ENCODE peak calls at places on chromosome 12, in four cellular contexts. L is K562, E is WTC11, D is HepG2. R is an unnamed sample.
A peak's percentile ranks its signal among the peaks of the same experiment; 100 is the strongest.

GRCh38 chr12:29043069-29043468 is 106.0 kb upstream of the FAR2 start:
- DNase-seq in L (no peak), E (no peak), D (no peak), R (no peak)

GRCh38 chr12:11728154-11728755 is 78.8 kb downstream of the ETV6 start:
- DNase-seq in L (no peak), E (no peak), D (no peak), R (no peak)

GRCh38 chr12:65867428-65867827 is 43.1 kb downstream of the HMGA2 start:
- DNase-seq in L (no peak), E (no peak), D (no peak), R (no peak)

GRCh38 chr12:76863005-76863670 is 15.7 kb downstream of the CSRP2 start:
- DNase-seq in L (no peak), E (no peak), D (no peak), R (no peak)

GRCh38 chr12:23853640-23854039 is 95.8 kb downstream of the SOX5 start:
- DNase-seq in L (no peak), E (no peak), D (peak; percentile 39), R (no peak)

GRCh38 chr12:128474916-128475315 is 207.9 kb downstream of the TMEM132C start:
- DNase-seq in L (no peak), E (no peak), D (no peak), R (no peak)

GRCh38 chr12:95238150-95238549 is 20.5 kb downstream of the VEZT start:
- DNase-seq in L (no peak), E (no peak), D (no peak), R (no peak)

GRCh38 chr12:52307836-52308806 is 13.1 kb downstream of the KRT83 start:
- DNase-seq in L (no peak), E (peak; percentile 77), D (no peak), R (no peak)

GRCh38 chr12:11707535-11707934 is 58.1 kb downstream of the ETV6 start:
- DNase-seq in L (no peak), E (no peak), D (no peak), R (no peak)

GRCh38 chr12:111024205-111024794 is 103.9 kb upstream of the MYL2 start:
- DNase-seq in L (peak; percentile 77), E (peak; percentile 84), D (peak; percentile 44), R (peak; percentile 4)

GRCh38 chr12:53049582-53050318 is at the start of gene TNS2:
- DNase-seq in L (peak; percentile 21), E (peak; percentile 65), D (peak; percentile 72), R (no peak)

GRCh38 chr12:108633534-108634224 is at the start of gene SELPLG:
- DNase-seq in L (no peak), E (no peak), D (no peak), R (peak; percentile 99)

GRCh38 chr12:71440393-71441349 is 1.1 kb downstream of the LGR5 start:
- DNase-seq in L (no peak), E (peak; percentile 34), D (peak; percentile 96), R (no peak)

GRCh38 chr12:51524386-51524901 is 66.6 kb upstream of the SCN8A start:
- DNase-seq in L (no peak), E (no peak), D (no peak), R (no peak)

GRCh38 chr12:11836964-11837286 is 187.5 kb downstream of the ETV6 start:
- DNase-seq in L (peak; percentile 11), E (no peak), D (no peak), R (no peak)

GRCh38 chr12:42129595-42130204 is 15.0 kb downstream of the GXYLT1 start:
- DNase-seq in L (peak; percentile 26), E (no peak), D (peak; percentile 63), R (no peak)

GRCh38 chr12:37548266-37548805 is 768.2 kb upstream of the ALG10B start:
- DNase-seq in L (no peak), E (no peak), D (no peak), R (no peak)

GRCh38 chr12:34399631-34400422 is 377.5 kb downstream of the ALG10 start:
- DNase-seq in L (peak; percentile 1), E (peak; percentile 4), D (no peak), R (no peak)

GRCh38 chr12:53966070-53966384 is 6.9 kb upstream of the HOXC11 start:
- DNase-seq in L (no peak), E (peak; percentile 63), D (no peak), R (no peak)

GRCh38 chr12:129903956-129904769 is at the start of gene TMEM132D:
- DNase-seq in L (no peak), E (peak; percentile 19), D (no peak), R (no peak)

GRCh38 chr12:15710860-15711510 is 78.2 kb downstream of the EPS8 start:
- DNase-seq in L (no peak), E (no peak), D (no peak), R (no peak)

GRCh38 chr12:110502449-110502738 is 263 bp downstream of the RAD9B start:
- DNase-seq in L (no peak), E (no peak), D (no peak), R (no peak)

GRCh38 chr12:104727866-104728449 is 230.1 kb downstream of the SLC41A2 start:
- DNase-seq in L (no peak), E (no peak), D (no peak), R (no peak)
- TF ChIP-seq TCF7 in L (no peak), E (no peak), D (no peak), R (no peak)

GRCh38 chr12:40331886-40332285 is 107.1 kb downstream of the LRRK2 start:
- DNase-seq in L (no peak), E (no peak), D (no peak), R (no peak)
- TF ChIP-seq TCF7 in L (no peak), E (no peak), D (no peak), R (no peak)

GRCh38 chr12:64633940-64634337 is 23.6 kb downstream of the RASSF3 start:
- DNase-seq in L (no peak), E (no peak), D (peak; percentile 88), R (no peak)
- TF ChIP-seq TCF7 in L (no peak), E (no peak), D (no peak), R (no peak)

DNA sequence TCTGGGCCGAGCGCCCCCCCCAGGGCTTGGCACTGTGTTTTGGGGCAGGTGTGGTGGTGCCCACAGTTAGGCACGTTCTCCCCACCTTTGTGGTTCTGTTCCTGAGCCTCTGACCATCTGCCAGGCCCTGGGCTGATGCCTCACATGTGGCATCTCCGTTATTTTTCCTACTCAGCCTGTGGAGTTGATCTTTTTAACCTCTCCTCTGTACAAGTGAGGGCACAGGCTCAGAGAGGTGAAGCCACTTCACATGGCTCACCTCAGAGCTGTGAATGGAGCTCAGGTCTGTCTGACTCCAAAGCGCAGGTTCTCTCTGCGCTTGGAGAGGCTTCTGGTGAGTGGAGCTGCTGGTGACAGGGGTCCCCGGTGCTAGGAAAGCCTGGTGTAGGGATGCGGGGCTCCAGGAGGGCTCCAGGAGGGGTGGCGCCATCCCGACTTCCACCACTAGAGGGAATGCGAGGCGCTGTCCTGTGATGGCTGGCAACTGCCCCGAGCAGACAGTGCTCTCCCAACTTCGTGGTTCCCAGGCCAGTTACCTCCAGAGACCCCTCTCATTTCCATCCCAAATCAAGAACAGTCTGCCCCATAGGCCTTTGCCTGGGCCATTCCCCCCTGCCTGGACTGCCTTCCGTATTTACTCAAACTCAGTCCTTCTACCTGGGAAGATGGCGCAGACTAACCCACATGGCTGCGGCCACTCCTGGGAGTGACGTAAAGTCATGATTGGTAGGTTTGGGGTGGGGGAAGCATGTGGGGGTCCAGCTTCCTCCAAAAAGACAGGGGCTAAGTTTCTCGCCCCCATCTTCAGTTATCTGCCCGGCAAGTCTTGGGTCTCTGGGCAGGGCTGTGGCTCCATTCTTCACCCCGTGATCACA is 9.9 kb downstream of the BCL7A start:
- DNase-seq in L (peak; percentile 74), E (peak; percentile 85), D (no peak), R (no peak)
- TF ChIP-seq TCF7 in L (no peak), E (no peak), D (no peak), R (no peak)

DNA sequence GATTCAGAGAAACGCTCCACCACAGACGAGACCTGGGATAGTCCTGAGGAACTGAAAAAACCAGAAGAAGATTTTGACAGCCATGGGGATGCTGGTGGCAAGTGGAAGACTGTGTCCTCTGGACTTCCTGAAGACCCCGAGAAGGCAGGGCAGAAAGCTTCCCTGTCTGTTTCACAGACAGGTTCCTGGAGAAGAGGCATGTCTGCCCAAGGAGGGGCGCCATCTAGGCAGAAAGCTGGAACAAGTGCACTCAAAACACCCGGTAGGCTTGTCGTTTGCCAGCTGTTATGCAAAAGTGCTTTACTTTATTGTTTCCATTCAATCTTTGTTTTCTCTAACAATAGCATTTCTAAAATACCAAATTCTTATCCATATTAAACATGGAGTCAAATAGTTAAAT is 287.3 kb downstream of the NAV3 start:
- DNase-seq in L (no peak), E (peak; percentile 45), D (no peak), R (no peak)
- TF ChIP-seq TCF7 in L (no peak), E (no peak), D (no peak), R (no peak)

DNA sequence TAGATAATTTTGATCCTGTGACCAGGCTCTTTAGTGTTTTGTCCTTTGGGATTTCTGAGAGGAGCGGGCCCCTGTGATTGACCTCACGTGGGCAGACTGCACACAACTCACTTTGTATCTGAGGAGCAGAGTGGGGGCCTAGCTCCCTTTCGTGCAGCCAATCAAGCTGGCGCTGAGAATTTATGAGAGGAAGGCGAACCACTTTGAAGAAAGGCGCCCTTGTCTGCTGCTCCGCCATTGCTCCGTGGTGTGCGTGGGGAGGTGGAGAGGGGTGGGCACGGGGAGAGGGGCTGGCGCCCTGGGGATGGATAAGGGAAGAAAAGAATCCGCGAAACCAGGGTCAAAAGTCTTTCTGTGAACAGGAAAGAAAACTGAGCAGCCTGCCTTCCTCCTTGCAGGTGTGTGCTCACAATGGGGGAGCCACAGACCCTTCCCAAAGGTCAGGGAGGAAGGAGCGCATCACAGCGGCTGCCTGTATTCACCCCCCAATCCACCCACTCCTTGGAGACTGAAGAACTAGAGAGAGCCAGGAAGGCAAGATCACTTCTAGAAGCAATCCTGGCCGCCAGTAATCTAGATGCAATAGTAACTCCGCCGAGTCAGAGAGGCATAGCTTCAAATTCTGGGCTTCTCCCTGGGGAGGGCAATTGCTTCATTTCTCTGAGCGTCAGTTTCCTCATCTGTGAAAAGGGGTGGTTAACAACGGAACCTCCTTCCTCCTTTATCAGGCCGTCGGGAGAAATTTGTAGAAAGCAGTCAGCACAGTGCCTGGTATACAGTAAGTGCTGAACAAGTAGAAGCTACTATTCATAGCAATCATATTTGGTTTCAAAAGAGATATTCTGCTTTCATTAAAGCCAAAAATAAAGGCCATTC is 24.9 kb upstream of the MED13L start:
- DNase-seq in L (no peak), E (no peak), D (no peak), R (no peak)
- TF ChIP-seq TCF7 in L (no peak), E (no peak), D (no peak), R (no peak)

GRCh38 chr12:16950041-16950677 is 344.2 kb upstream of the LMO3 start:
- DNase-seq in L (no peak), E (peak; percentile 21), D (no peak), R (no peak)

GRCh38 chr12:16949351-16949750 is 343.4 kb upstream of the LMO3 start:
- DNase-seq in L (no peak), E (no peak), D (no peak), R (no peak)

GRCh38 chr12:16955083-16955657 is 349.2 kb upstream of the LMO3 start:
- DNase-seq in L (no peak), E (no peak), D (no peak), R (no peak)
- TF ChIP-seq TCF7 in L (no peak), E (no peak), D (no peak), R (no peak)